ENCODE peak calls at places on chromosome 3, in eight cellular contexts. K, M, E, C, D, B, O and Y are unnamed samples.

GRCh38 chr3:55452886-55453285 is 34.2 kb downstream of the WNT5A start:
- DNase-seq in M (no peak), E (no peak), B (no peak), C (no peak), O (no peak), K (no peak), D (no peak), Y (no peak)

GRCh38 chr3:70531063-70531657 is 218.7 kb upstream of the MDFIC2 start:
- DNase-seq in B (no peak), D (no peak), O (no peak), K (no peak), M (peak), E (no peak), C (no peak), Y (no peak)

GRCh38 chr3:52228751-52229291 is 3.4 kb upstream of the TLR9 start:
- DNase-seq in B (no peak), C (peak), O (no peak), K (peak), M (no peak), D (no peak), E (peak), Y (no peak)

GRCh38 chr3:184289426-184289938 is 9.6 kb upstream of the PSMD2 start:
- DNase-seq in M (peak), E (peak), D (peak), C (peak), K (no peak), B (no peak), O (no peak), Y (peak)

GRCh38 chr3:183318846-183319770 is 66.1 kb downstream of the B3GNT5 start:
- DNase-seq in O (no peak), K (no peak), E (no peak), B (no peak), C (no peak), M (no peak), D (no peak), Y (no peak)

GRCh38 chr3:173371848-173372487 is 25.6 kb upstream of the NLGN1 start:
- DNase-seq in D (no peak), E (peak), B (peak), M (peak), K (peak), O (no peak), C (no peak), Y (no peak)

GRCh38 chr3:60403866-60404265 is 847.4 kb downstream of the FHIT start:
- DNase-seq in O (no peak), D (no peak), E (no peak), M (no peak), K (no peak), C (no peak), B (no peak), Y (no peak)

GRCh38 chr3:6168242-6168641 is 692.7 kb upstream of the GRM7 start:
- DNase-seq in K (no peak), D (no peak), M (no peak), E (no peak), O (peak), C (no peak), B (no peak), Y (no peak)

GRCh38 chr3:43792904-43793303 is 102.2 kb downstream of the ABHD5 start:
- DNase-seq in M (no peak), E (peak), K (no peak), B (no peak), D (no peak), O (no peak), C (no peak), Y (no peak)

GRCh38 chr3:115823083-115823482 is 199.8 kb downstream of the GAP43 start:
- DNase-seq in M (peak), O (no peak), B (no peak), C (no peak), E (no peak), K (no peak), D (no peak), Y (no peak)

GRCh38 chr3:160409812-160410610 is 10.6 kb downstream of the SMC4 start:
- DNase-seq in O (no peak), B (no peak), D (no peak), E (no peak), K (no peak), C (no peak), M (no peak), Y (no peak)

GRCh38 chr3:53846134-53846850 is at the start of the genes CHDH and IL17RB:
- DNase-seq in M (no peak), D (no peak), E (peak), B (peak), K (peak), O (peak), C (peak), Y (no peak)

GRCh38 chr3:72031581-72031980 is 246.6 kb upstream of the PROK2 start:
- DNase-seq in K (no peak), O (peak), M (peak), B (no peak), C (no peak), E (no peak), D (no peak), Y (peak)

GRCh38 chr3:111315911-111316310 is 226.1 kb upstream of the CD96 start:
- DNase-seq in C (no peak), M (peak), O (no peak), B (no peak), E (no peak), K (no peak), D (no peak), Y (no peak)

GRCh38 chr3:138474163-138474562 is 39.7 kb downstream of the ESYT3 start:
- DNase-seq in M (no peak), K (no peak), E (no peak), B (no peak), O (no peak), D (no peak), C (peak), Y (no peak)

GRCh38 chr3:178966299-178967183 is 105.1 kb downstream of the ZMAT3 start:
- DNase-seq in O (no peak), M (peak), C (no peak), D (peak), K (no peak), B (no peak), E (no peak), Y (no peak)

GRCh38 chr3:32453346-32453745 is 49.3 kb downstream of the CMTM6 start:
- DNase-seq in C (no peak), M (no peak), K (no peak), E (no peak), D (no peak), B (no peak), O (no peak), Y (no peak)

GRCh38 chr3:179713643-179714090 is 60.8 kb downstream of the USP13 start:
- DNase-seq in C (no peak), K (no peak), B (no peak), O (no peak), D (no peak), E (no peak), M (no peak), Y (no peak)

GRCh38 chr3:1275495-1275894 is 182.7 kb downstream of the CNTN6 start:
- DNase-seq in C (no peak), M (peak), D (no peak), K (no peak), B (no peak), E (peak), O (no peak), Y (no peak)

GRCh38 chr3:46566040-46566631 is at the start of gene LRRC2:
- DNase-seq in K (peak), O (no peak), D (no peak), C (peak), E (peak), M (no peak), B (peak), Y (no peak)

GRCh38 chr3:72628065-72628464 is 220.2 kb downstream of the SHQ1 start:
- DNase-seq in O (no peak), D (no peak), M (peak), E (no peak), C (no peak), K (no peak), B (no peak), Y (no peak)

GRCh38 chr3:50594253-50594785 is 17.3 kb downstream of the CISH start:
- DNase-seq in K (no peak), C (peak), D (no peak), B (no peak), O (no peak), M (no peak), E (no peak), Y (peak)

GRCh38 chr3:131081224-131081623 is 54.5 kb downstream of the NEK11 start:
- DNase-seq in K (no peak), B (no peak), C (no peak), E (no peak), M (no peak), O (no peak), D (no peak), Y (no peak)

GRCh38 chr3:86029590-86029989 is 961.4 kb downstream of the VGLL3 start:
- DNase-seq in E (no peak), K (no peak), M (peak), O (no peak), C (no peak), D (no peak), B (no peak), Y (no peak)

GRCh38 chr3:133466531-133467386 is 66.9 kb downstream of the BFSP2 start:
- DNase-seq in K (no peak), C (peak), O (no peak), B (no peak), M (no peak), D (no peak), E (no peak), Y (no peak)

GRCh38 chr3:105842449-105842848 is 26.4 kb downstream of the CBLB start:
- DNase-seq in B (no peak), D (no peak), E (no peak), C (no peak), K (no peak), O (no peak), M (no peak), Y (no peak)

GRCh38 chr3:59783468-59783988 is 733.7 kb upstream of the CFAP20DC start:
- DNase-seq in B (no peak), M (no peak), E (no peak), O (no peak), D (no peak), C (no peak), K (no peak), Y (no peak)

GRCh38 chr3:72579191-72579580 is 269.1 kb downstream of the SHQ1 start:
- DNase-seq in E (no peak), C (no peak), O (no peak), M (no peak), K (no peak), B (no peak), D (no peak), Y (no peak)

GRCh38 chr3:126970101-126970500 is 12.8 kb upstream of the PLXNA1 start:
- DNase-seq in B (no peak), M (no peak), K (no peak), O (no peak), D (no peak), C (no peak), E (no peak), Y (no peak)
- TF ChIP-seq CTCF in B (no peak), M (no peak), K (no peak), O (no peak), D (no peak), C (no peak), E (no peak), Y (no peak)

GRCh38 chr3:156381253-156381652 is 173.7 kb downstream of the SSR3 start:
- DNase-seq in C (no peak), O (no peak), D (no peak), E (no peak), M (no peak), K (no peak), B (no peak), Y (no peak)

GRCh38 chr3:156383433-156384025 is 171.4 kb downstream of the SSR3 start:
- DNase-seq in C (no peak), E (no peak), M (no peak), B (peak), K (no peak), D (no peak), O (no peak), Y (no peak)

GRCh38 chr3:156379327-156379726 is 175.6 kb downstream of the SSR3 start:
- DNase-seq in O (no peak), D (no peak), B (no peak), E (no peak), C (no peak), M (no peak), K (no peak), Y (no peak)

GRCh38 chr3:156378871-156379270 is 176.0 kb downstream of the SSR3 start:
- DNase-seq in O (no peak), D (no peak), E (no peak), M (no peak), K (no peak), B (no peak), C (no peak), Y (no peak)

DNA sequence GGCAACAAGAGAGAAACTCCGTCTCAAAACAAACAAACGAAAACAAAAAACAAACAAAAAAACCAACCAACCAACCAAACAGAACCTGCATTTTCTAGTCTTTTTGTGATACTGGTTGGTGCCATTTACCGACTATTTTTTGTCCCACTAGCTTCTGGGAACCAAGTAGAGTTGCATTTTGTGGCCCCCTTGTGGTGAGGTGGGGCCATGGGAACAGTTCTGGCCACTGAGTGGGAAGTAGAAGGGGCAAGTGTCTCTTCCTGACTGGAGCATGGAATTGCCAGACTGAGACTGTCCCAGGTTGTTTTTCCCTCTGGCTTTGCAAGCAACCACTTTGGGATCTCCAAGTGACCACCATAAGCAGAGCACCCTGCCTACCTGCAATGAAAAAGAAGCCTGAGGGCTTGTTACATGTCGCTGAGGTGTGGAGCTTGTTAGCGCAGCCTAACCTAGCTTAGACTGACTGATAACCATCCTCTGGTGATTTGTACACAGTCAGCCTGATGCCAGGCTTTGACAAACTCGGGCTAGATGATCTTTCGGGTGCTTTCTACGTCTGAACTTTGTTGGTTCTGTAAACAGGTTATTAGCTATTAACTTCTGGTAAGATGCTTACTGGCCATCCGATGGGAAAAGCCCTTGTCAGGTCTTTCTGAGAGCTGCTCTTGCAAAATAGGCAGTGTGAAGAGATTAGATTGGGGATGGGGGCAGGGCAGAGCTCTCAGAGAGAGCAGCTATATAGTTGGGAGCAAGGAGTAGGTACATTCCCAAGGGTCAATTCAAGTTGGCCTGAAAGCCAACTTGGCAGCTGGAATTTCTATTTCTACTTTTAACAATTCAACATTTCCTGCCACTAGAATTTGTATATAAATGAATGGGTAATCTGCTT is 172.2 kb downstream of the SSR3 start:
- DNase-seq in E (peak), D (peak), O (no peak), C (no peak), K (no peak), M (peak), B (no peak), Y (peak)
- H3K27ac ChIP-seq in E (no peak), D (no peak), O (no peak), C (no peak), K (no peak), M (no peak), B (no peak), Y (no peak)

GRCh38 chr3:36681867-36682266 is 82.5 kb downstream of the DCLK3 start:
- DNase-seq in M (no peak), E (no peak), D (no peak), O (peak), C (no peak), K (no peak), B (no peak), Y (no peak)

GRCh38 chr3:36678216-36679013 is 85.9 kb downstream of the DCLK3 start:
- DNase-seq in E (no peak), D (no peak), C (no peak), K (no peak), M (peak), O (no peak), B (no peak), Y (no peak)

GRCh38 chr3:36674816-36675215 is 89.5 kb downstream of the DCLK3 start:
- DNase-seq in O (no peak), M (peak), K (no peak), B (no peak), C (no peak), E (no peak), D (no peak), Y (no peak)

GRCh38 chr3:36679384-36680200 is 84.8 kb downstream of the DCLK3 start:
- DNase-seq in B (no peak), K (no peak), M (peak), O (peak), D (no peak), C (no peak), E (no peak), Y (no peak)

DNA sequence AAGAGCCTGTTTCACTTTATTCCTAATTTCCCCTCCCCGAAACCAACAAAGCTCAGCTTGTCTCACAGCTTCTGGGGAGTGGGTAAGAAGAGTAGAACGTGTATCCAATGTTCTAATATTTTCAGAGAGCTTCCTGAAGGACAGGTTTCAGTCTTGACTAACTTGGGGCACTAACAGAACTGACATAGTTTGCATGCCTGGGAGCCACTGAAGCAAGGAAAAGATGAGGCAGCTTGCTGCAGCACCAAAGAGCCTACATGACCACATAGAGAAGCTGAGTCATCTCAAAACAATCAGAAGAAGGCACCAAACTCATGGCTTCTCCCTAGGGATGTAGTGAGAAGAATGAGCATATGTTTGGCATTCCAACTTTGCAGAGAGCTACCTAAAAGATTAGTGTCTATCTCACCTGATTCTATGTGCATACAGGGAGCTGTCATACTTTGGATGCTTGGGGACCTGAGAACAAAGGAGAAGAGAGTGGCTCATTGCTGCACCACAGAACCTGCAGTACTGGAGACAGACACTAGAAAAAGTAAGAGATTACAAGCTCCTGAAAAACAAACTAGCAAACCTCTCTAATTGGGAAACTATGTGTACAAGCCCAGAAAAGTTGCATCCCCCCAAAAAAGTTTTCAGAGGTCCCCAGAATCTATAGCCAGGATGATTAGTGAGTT is 86.9 kb downstream of the DCLK3 start:
- DNase-seq in M (peak), B (no peak), O (no peak), K (no peak), D (no peak), E (no peak), C (no peak), Y (no peak)
- TF ChIP-seq CTCF in M (peak), B (no peak), O (no peak), K (no peak), D (no peak), E (peak), C (no peak), Y (no peak)

GRCh38 chr3:194296448-194296831 is 54.7 kb downstream of the CPN2 start:
- DNase-seq in B (no peak), E (peak), O (no peak), M (peak), K (peak), C (no peak), D (no peak), Y (no peak)
- H3K27ac ChIP-seq in B (peak), E (peak), O (no peak), M (peak), K (peak), C (no peak), D (peak), Y (no peak)

GRCh38 chr3:21645121-21645897 is 105.7 kb downstream of the ZNF385D start:
- DNase-seq in K (no peak), D (no peak), E (no peak), M (no peak), O (no peak), C (peak), B (no peak), Y (no peak)
- TF ChIP-seq CTCF in K (no peak), D (no peak), E (no peak), M (no peak), O (no peak), C (no peak), B (no peak), Y (no peak)

GRCh38 chr3:152399374-152399773 is 130.6 kb downstream of the MBNL1 start:
- DNase-seq in K (no peak), D (no peak), E (no peak), M (peak), O (no peak), C (no peak), B (no peak), Y (no peak)
- H3K27ac ChIP-seq in K (no peak), D (no peak), E (no peak), M (no peak), O (no peak), C (peak), B (peak), Y (no peak)

DNA sequence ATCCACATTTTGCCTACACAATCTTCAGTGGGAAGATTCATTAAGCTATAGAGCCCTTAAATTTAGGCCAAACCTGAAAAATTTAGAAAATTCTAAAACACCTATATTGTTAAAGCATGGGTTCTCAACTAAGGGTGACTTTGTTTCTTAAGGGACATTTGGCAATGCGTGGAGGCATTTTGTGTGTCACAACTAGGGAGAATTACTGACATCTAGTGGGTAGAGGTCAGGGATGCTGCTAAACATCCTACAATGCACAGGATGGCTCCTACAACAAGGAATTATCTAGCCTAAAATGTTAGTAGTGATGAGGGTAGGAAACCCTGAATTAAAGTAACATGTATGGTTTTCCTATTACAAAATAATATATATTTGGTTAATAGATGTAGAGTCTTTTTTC is 55.8 kb downstream of the TBC1D5 start:
- DNase-seq in D (no peak), K (no peak), C (no peak), E (no peak), O (no peak), B (no peak), M (no peak), Y (no peak)
- TF ChIP-seq CTCF in D (peak), K (no peak), C (no peak), E (peak), O (no peak), B (no peak), M (peak), Y (peak)

GRCh38 chr3:11634974-11635612 is 8.6 kb downstream of the VGLL4 start:
- DNase-seq in M (no peak), D (no peak), E (no peak), B (no peak), C (no peak), O (no peak), K (no peak), Y (no peak)
- H3K27ac ChIP-seq in M (no peak), D (peak), E (no peak), B (peak), C (peak), O (no peak), K (no peak), Y (no peak)